ENCODE peak calls at places on chromosomes 2 and 18, in nine cellular contexts. G, C, T, U, V, F, X, D and Y are unnamed samples.

GRCh38 chr18:39274535-39274934 is 1708.9 kb upstream of the CELF4 start:
- DNase-seq in D (no peak), T (no peak), X (no peak), C (no peak), V (no peak), U (no peak), G (no peak), F (peak; percentile 8), Y (no peak)

GRCh38 chr2:85468704-85469349 is 50.3 kb downstream of the SH2D6 start:
- DNase-seq in D (no peak), V (peak; percentile 79), F (no peak), X (peak; percentile 74), U (no peak), G (peak; percentile 35), C (no peak), T (no peak), Y (no peak)

GRCh38 chr18:77131652-77132368 is 773 bp downstream of the MBP start:
- DNase-seq in D (peak; percentile 85), X (peak; percentile 80), G (peak; percentile 67), C (peak; percentile 92), U (peak; percentile 76), F (no peak), V (peak; percentile 73), T (peak; percentile 69), Y (no peak)

GRCh38 chr2:99879481-99879880 is 262.9 kb downstream of the AFF3 start:
- DNase-seq in G (no peak), V (no peak), F (no peak), C (no peak), D (no peak), T (no peak), X (no peak), U (no peak), Y (no peak)

GRCh38 chr2:172496096-172496709 is 59.7 kb upstream of the PDK1 start:
- DNase-seq in G (no peak), V (no peak), T (no peak), X (no peak), U (no peak), F (no peak), C (no peak), D (no peak), Y (no peak)

GRCh38 chr18:59514193-59514592 is 155.1 kb upstream of the LMAN1 start:
- DNase-seq in D (no peak), C (peak; percentile 85), F (no peak), U (no peak), G (peak; percentile 82), T (peak; percentile 52), V (no peak), X (peak; percentile 55), Y (peak; percentile 79)

GRCh38 chr2:69088471-69088870 is 75.5 kb downstream of the ANTXR1 start:
- DNase-seq in X (no peak), G (no peak), T (no peak), D (no peak), U (no peak), F (no peak), C (no peak), V (no peak), Y (no peak)

GRCh38 chr2:121071058-121071504 is 213.9 kb downstream of the TFCP2L1 start:
- DNase-seq in T (peak; percentile 76), D (peak; percentile 68), C (peak; percentile 80), F (no peak), X (peak; percentile 72), V (peak; percentile 81), U (peak; percentile 85), G (peak; percentile 57), Y (peak; percentile 10)

GRCh38 chr18:69817335-69817935 is 130.2 kb downstream of the CD226 start:
- DNase-seq in F (peak; percentile 95), G (no peak), X (no peak), C (no peak), T (no peak), U (no peak), D (no peak), V (no peak), Y (peak; percentile 56)

GRCh38 chr2:100504542-100504941 is 34.3 kb downstream of the NMS start:
- DNase-seq in U (no peak), F (no peak), V (no peak), C (no peak), G (no peak), T (no peak), X (no peak), D (no peak), Y (no peak)

GRCh38 chr2:26640781-26641564 is at the start of gene CIB4:
- DNase-seq in V (peak; percentile 66), U (peak; percentile 24), D (no peak), G (no peak), X (peak; percentile 25), T (no peak), C (no peak), F (no peak), Y (no peak)

GRCh38 chr2:239324456-239324855 is 76.4 kb downstream of the HDAC4 start:
- DNase-seq in D (no peak), F (no peak), X (no peak), G (no peak), U (peak; percentile 37), V (no peak), T (no peak), C (no peak), Y (no peak)

GRCh38 chr2:153074207-153074606 is 355.8 kb downstream of the ARL6IP6 start:
- DNase-seq in C (no peak), V (no peak), G (no peak), D (no peak), F (no peak), X (no peak), U (no peak), T (no peak), Y (no peak)

GRCh38 chr2:84886791-84887190 is 5.9 kb upstream of the TRABD2A start:
- DNase-seq in D (no peak), F (no peak), X (no peak), V (no peak), T (no peak), U (peak; percentile 44), G (no peak), C (no peak), Y (no peak)

GRCh38 chr2:30675758-30676157 is 131.5 kb downstream of the CAPN13 start:
- DNase-seq in X (no peak), U (peak; percentile 8), D (no peak), V (no peak), T (no peak), C (no peak), F (no peak), G (no peak), Y (no peak)

GRCh38 chr18:67199993-67200617 is 316.4 kb downstream of the DSEL start:
- DNase-seq in G (no peak), X (no peak), D (peak; percentile 26), V (no peak), U (no peak), F (peak; percentile 39), C (no peak), T (no peak), Y (peak; percentile 14)

DNA sequence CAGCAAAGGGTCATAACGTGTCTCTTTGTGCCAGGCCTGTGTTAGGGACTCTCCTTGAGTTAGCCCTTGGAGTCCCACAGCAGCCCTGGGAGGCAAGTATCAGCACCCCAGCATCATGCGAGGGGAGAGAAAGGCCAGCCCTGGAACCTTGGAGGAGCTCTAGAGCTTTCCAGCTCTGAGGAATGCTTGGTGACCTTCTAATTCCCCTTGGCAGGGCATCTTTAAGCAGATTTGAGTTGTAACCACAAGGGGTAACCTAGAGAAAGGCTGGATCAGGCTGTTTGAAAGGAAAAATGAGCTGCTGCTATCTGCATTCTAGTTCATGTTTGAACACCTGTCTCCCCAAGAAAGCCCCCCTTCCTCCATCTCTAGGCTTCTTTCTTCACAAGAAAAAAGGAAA is 23.8 kb upstream of the ODC1 start:
- DNase-seq in X (peak; percentile 26), V (no peak), G (no peak), U (no peak), T (no peak), D (no peak), C (no peak), F (no peak), Y (no peak)
- TF ChIP-seq CTCF in X (no peak), V (no peak), G (no peak), U (no peak), T (no peak), D (no peak), C (no peak), F (peak; percentile 17), Y (no peak)

GRCh38 chr2:96117701-96118588 is 1.6 kb upstream of the ADRA2B start:
- DNase-seq in G (peak; percentile 24), V (no peak), D (no peak), T (no peak), C (peak; percentile 65), U (no peak), X (no peak), F (no peak), Y (no peak)

GRCh38 chr2:96115631-96116423 is 544 bp downstream of the ADRA2B start:
- DNase-seq in V (no peak), C (peak; percentile 77), X (no peak), F (no peak), U (no peak), T (no peak), G (peak; percentile 27), D (no peak), Y (no peak)

GRCh38 chr2:96118698-96119388 is 2.5 kb upstream of the ADRA2B start:
- DNase-seq in V (no peak), F (no peak), T (no peak), X (no peak), D (no peak), G (peak; percentile 25), U (no peak), C (peak; percentile 55), Y (no peak)

GRCh38 chr2:96116424-96116878 is at the start of gene ADRA2B:
- DNase-seq in T (peak; percentile 36), X (peak; percentile 90), G (peak; percentile 64), F (no peak), D (peak; percentile 94), U (no peak), C (peak; percentile 91), V (peak; percentile 88), Y (no peak)

GRCh38 chr2:96116879-96117533 is 635 bp upstream of the ADRA2B start:
- DNase-seq in U (peak; percentile 82), D (peak; percentile 94), V (peak; percentile 69), X (peak; percentile 70), F (no peak), G (peak; percentile 51), C (peak; percentile 84), T (peak; percentile 35), Y (no peak)
- TF ChIP-seq CTCF in U (peak; percentile 98), D (peak; percentile 84), V (peak; percentile 92), X (peak; percentile 94), F (peak; percentile 45), G (peak; percentile 81), C (peak; percentile 72), T (peak; percentile 81), Y (peak; percentile 30)

GRCh38 chr2:231642631-231643493 is 50.2 kb downstream of the TEX44 start:
- DNase-seq in T (peak; percentile 87), U (no peak), D (peak; percentile 73), X (peak; percentile 91), G (peak; percentile 94), F (peak; percentile 63), V (peak; percentile 32), C (peak; percentile 96), Y (peak; percentile 87)
- TF ChIP-seq CTCF in T (no peak), U (no peak), D (no peak), X (no peak), G (no peak), F (no peak), V (no peak), C (no peak), Y (no peak)

DNA sequence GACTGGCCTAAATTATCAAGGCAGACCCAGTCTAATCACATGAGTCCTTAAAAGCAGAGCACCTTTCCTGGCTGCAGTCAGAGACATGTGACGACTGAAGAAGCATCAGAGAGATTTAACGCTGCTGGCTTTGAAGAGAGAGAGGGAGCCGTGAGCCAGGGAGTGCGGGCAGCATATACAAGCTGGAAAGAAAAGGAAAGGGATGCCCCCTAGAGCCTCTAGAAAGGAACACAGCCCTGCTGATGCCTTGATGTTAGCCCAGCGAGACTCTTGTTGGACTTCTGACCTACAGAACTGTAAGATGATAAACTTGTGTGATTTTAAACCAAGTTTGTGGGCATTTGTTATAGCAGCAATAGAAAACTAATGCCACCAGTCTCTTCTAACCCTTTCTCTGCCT is 58.1 kb downstream of the HEATR5B start:
- DNase-seq in X (no peak), C (no peak), F (no peak), U (no peak), T (no peak), G (no peak), V (no peak), D (no peak), Y (no peak)
- TF ChIP-seq CTCF in X (peak; percentile 21), C (no peak), F (no peak), U (peak; percentile 39), T (no peak), G (no peak), V (no peak), D (no peak), Y (no peak)